ENCODE peak calls at places on chromosomes 2 and 18, in nine cellular contexts. N is AG04449, A is fibroblast of mammary gland, F is Calu3, O is mammary epithelial cell, B is adrenal gland, U is psoas muscle, W is heart right ventricle, E is choroid plexus epithelial cell. H is an unnamed sample.

GRCh38 chr2:150971910-150972309 is 289.8 kb downstream of the RBM43 start:
- DNase-seq in N (no peak), A (no peak), F (peak), O (no peak), B (no peak), U (no peak), W (no peak), E (no peak), H (no peak)

GRCh38 chr18:32158108-32158624 is 31.7 kb upstream of the MEP1B start:
- DNase-seq in N (peak), A (peak), F (peak), O (peak), B (peak), U (peak), W (peak), E (peak), H (peak)

GRCh38 chr2:38535745-38536506 is 66.8 kb downstream of the HNRNPLL start:
- DNase-seq in N (no peak), A (peak), F (peak), O (peak), B (peak), U (peak), W (peak), E (peak), H (peak)

GRCh38 chr2:226362991-226363390 is 436.6 kb downstream of the IRS1 start:
- DNase-seq in N (no peak), A (peak), F (peak), O (peak), B (no peak), U (no peak), W (no peak), E (peak), H (no peak)

GRCh38 chr2:217711236-217711635 is 291.6 kb downstream of the TNS1 start:
- DNase-seq in N (peak), A (no peak), F (no peak), O (no peak), B (no peak), U (no peak), W (no peak), E (peak), H (no peak)

GRCh38 chr2:180494286-180494685 is 486.1 kb upstream of the UBE2E3 start:
- DNase-seq in N (no peak), A (no peak), F (no peak), O (no peak), B (no peak), U (no peak), W (no peak), E (no peak), H (no peak)

GRCh38 chr2:43070039-43070438 is 156.4 kb downstream of the ZFP36L2 start:
- DNase-seq in N (no peak), A (no peak), F (peak), O (no peak), B (peak), U (peak), W (peak), E (no peak), H (no peak)

GRCh38 chr2:33215299-33215698 is 261.1 kb upstream of the RASGRP3 start:
- DNase-seq in N (peak), A (peak), F (no peak), O (peak), B (peak), U (peak), W (peak), E (peak), H (no peak)

GRCh38 chr2:287471-287885 is 413 bp downstream of the ALKAL2 start:
- DNase-seq in N (no peak), A (peak), F (peak), O (no peak), B (peak), U (no peak), W (no peak), E (peak), H (peak)

GRCh38 chr2:63054812-63055509 is 4.3 kb downstream of the OTX1 start:
- DNase-seq in N (no peak), A (no peak), F (no peak), O (no peak), B (no peak), U (no peak), W (no peak), E (no peak), H (no peak)

GRCh38 chr2:63053235-63053888 is 2.7 kb downstream of the OTX1 start:
- DNase-seq in N (no peak), A (no peak), F (no peak), O (no peak), B (no peak), U (no peak), W (no peak), E (no peak), H (no peak)

GRCh38 chr2:63052411-63053234 is 2.0 kb downstream of the OTX1 start:
- DNase-seq in N (no peak), A (no peak), F (no peak), O (no peak), B (no peak), U (no peak), W (no peak), E (no peak), H (no peak)

GRCh38 chr2:63055510-63056308 is 5.1 kb downstream of the OTX1 start:
- DNase-seq in N (no peak), A (no peak), F (no peak), O (no peak), B (no peak), U (no peak), W (no peak), E (no peak), H (no peak)

GRCh38 chr2:63053889-63054725 is 3.5 kb downstream of the OTX1 start:
- DNase-seq in N (no peak), A (no peak), F (no peak), O (no peak), B (no peak), U (no peak), W (no peak), E (no peak), H (peak)
- TF ChIP-seq CTCF in N (peak), A (peak), F (no peak), O (no peak), B (no peak), U (no peak), W (no peak), E (peak), H (peak)

GRCh38 chr2:37083873-37084792 is at the start of the genes GPATCH11 and HEATR5B:
- DNase-seq in N (peak), A (peak), F (peak), O (peak), B (peak), U (peak), W (peak), E (peak), H (peak)
- TF ChIP-seq CTCF in N (no peak), A (no peak), F (no peak), O (no peak), B (no peak), U (no peak), W (no peak), E (no peak), H (no peak)

GRCh38 chr2:186784930-186785329 is 64.0 kb downstream of the ZSWIM2 start:
- DNase-seq in N (no peak), A (no peak), F (no peak), O (no peak), B (no peak), U (no peak), W (no peak), E (no peak), H (no peak)

GRCh38 chr2:186783254-186783653 is 65.7 kb downstream of the ZSWIM2 start:
- DNase-seq in N (no peak), A (no peak), F (no peak), O (no peak), B (no peak), U (no peak), W (no peak), E (peak), H (no peak)

GRCh38 chr2:186780701-186781316 is 68.2 kb downstream of the ZSWIM2 start:
- DNase-seq in N (no peak), A (peak), F (peak), O (peak), B (no peak), U (no peak), W (no peak), E (peak), H (no peak)
- TF ChIP-seq CTCF in N (no peak), A (peak), F (no peak), O (peak), B (no peak), U (no peak), W (no peak), E (peak), H (peak)

GRCh38 chr2:86675611-86676015 is 44.5 kb upstream of the RMND5A start:
- DNase-seq in N (no peak), A (no peak), F (peak), O (peak), B (no peak), U (no peak), W (no peak), E (no peak), H (no peak)
- TF ChIP-seq CTCF in N (no peak), A (no peak), F (peak), O (peak), B (no peak), U (no peak), W (no peak), E (no peak), H (no peak)

DNA sequence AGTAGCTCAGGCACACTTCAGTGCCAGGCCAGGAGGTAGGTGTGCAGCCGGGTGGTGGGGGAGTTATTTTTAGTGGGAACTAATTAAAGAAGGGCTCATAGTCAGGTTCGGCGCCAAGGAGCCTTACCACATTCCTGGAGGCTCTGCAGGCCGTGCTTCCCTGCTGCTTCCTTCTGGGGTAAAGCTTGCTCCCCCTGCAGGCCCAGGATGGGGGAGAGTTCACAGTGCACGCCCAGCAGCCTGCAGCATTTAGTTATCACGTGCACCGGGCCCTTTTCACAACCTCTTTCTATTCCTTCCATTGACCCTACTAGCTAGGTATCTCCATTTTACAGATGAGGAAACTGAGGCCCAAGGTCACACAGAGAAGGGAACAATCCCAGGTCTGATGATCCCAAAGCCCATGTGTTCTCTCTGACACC is 2.5 kb downstream of the KCNF1 start:
- DNase-seq in N (no peak), A (no peak), F (peak), O (no peak), B (no peak), U (no peak), W (no peak), E (peak), H (no peak)
- TF ChIP-seq CTCF in N (peak), A (peak), F (no peak), O (no peak), B (no peak), U (no peak), W (no peak), E (peak), H (peak)

GRCh38 chr18:10401930-10402329 is 52.5 kb upstream of the APCDD1 start:
- DNase-seq in N (no peak), A (no peak), F (no peak), O (no peak), B (no peak), U (no peak), W (no peak), E (no peak), H (no peak)
- TF ChIP-seq CTCF in N (no peak), A (no peak), F (no peak), O (no peak), B (no peak), U (no peak), W (no peak), E (no peak), H (no peak)

DNA sequence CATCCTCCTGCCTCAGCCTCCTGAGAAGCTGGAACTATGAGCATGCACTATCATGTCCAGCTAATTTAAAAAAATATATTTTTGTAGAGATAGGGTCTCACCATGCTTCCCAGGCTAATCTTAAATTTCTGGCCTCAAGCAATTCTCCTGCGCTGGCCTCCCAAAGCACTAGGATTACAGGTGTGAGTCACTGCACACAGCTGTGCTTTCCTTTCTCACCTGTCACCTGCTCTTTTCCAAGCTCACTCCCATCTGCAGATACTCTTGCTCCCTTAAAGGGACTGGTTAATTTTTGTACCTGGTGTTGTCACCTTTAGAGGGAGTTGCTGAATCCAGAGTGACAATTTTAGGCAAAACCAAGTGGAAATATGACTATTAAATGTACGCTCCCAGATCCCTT is 178.2 kb downstream of the LOXHD1 start:
- DNase-seq in N (no peak), A (no peak), F (no peak), O (no peak), B (no peak), U (no peak), W (no peak), E (no peak), H (no peak)
- TF ChIP-seq CTCF in N (no peak), A (no peak), F (no peak), O (no peak), B (no peak), U (no peak), W (no peak), E (no peak), H (no peak)

GRCh38 chr2:64218137-64218536 is 73.9 kb upstream of the PELI1 start:
- DNase-seq in N (no peak), A (no peak), F (no peak), O (no peak), B (no peak), U (no peak), W (no peak), E (no peak), H (no peak)

GRCh38 chr2:64213607-64214275 is 69.5 kb upstream of the PELI1 start:
- DNase-seq in N (no peak), A (no peak), F (no peak), O (no peak), B (no peak), U (no peak), W (no peak), E (no peak), H (no peak)

GRCh38 chr2:64220285-64220684 is 76.1 kb upstream of the PELI1 start:
- DNase-seq in N (no peak), A (no peak), F (no peak), O (no peak), B (no peak), U (no peak), W (no peak), E (no peak), H (no peak)

GRCh38 chr2:64214281-64215115 is 70.3 kb upstream of the PELI1 start:
- DNase-seq in N (no peak), A (no peak), F (no peak), O (peak), B (no peak), U (no peak), W (peak), E (no peak), H (no peak)

GRCh38 chr2:64217198-64217869 is 73.1 kb upstream of the PELI1 start:
- DNase-seq in N (no peak), A (no peak), F (no peak), O (no peak), B (no peak), U (no peak), W (no peak), E (no peak), H (no peak)
- TF ChIP-seq CTCF in N (no peak), A (peak), F (no peak), O (no peak), B (no peak), U (no peak), W (no peak), E (no peak), H (no peak)

GRCh38 chr18:58536187-58536516 is 92.7 kb downstream of the ALPK2 start:
- DNase-seq in N (no peak), A (no peak), F (no peak), O (no peak), B (no peak), U (no peak), W (no peak), E (no peak), H (no peak)

GRCh38 chr18:58533771-58534170 is 95.1 kb downstream of the ALPK2 start:
- DNase-seq in N (no peak), A (no peak), F (no peak), O (no peak), B (no peak), U (no peak), W (no peak), E (no peak), H (no peak)

GRCh38 chr18:58532972-58533371 is 95.9 kb downstream of the ALPK2 start:
- DNase-seq in N (no peak), A (no peak), F (no peak), O (no peak), B (no peak), U (no peak), W (no peak), E (no peak), H (no peak)

GRCh38 chr18:58535340-58536186 is 93.3 kb downstream of the ALPK2 start:
- DNase-seq in N (no peak), A (peak), F (no peak), O (no peak), B (no peak), U (no peak), W (no peak), E (peak), H (no peak)

DNA sequence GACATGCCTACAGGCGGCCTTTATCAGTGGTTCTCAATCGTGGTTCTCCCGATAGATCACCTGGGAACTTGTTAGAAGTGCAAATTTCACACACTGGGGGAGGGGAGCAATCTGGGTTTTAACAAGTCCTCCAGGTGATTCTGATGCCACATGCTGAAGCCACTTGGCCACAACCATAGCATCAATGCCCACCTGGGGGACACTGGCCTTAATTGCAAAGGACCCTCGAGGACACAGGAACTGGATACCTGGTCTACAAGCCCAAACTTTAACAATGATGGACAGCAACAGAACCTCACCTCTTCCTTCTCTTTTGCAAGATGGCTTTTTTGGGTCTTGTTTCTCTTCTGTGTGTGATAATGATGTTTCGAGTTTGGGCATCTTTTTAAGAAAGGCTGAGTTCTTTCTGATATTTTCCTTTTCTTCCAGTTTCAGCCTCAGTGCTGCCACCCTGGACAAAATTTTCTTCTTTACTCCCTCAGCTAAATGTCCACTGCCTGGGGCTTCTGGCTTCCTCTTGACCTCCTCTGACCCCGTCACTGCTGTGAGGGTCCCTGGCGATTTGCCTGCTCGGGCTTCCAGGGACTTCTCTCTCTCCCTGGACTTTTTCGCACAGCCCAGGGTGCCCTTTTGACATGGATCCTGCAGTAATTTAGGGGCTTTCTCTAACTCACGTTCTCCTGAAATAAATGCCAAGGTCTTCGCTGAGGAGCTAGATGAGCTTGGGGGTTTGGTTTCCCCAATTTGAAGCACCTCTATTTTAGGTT is 94.2 kb downstream of the ALPK2 start:
- DNase-seq in N (no peak), A (no peak), F (no peak), O (no peak), B (no peak), U (no peak), W (no peak), E (no peak), H (no peak)
- TF ChIP-seq CTCF in N (no peak), A (no peak), F (no peak), O (no peak), B (no peak), U (no peak), W (no peak), E (peak), H (no peak)